ENCODE peak calls at places on chromosomes 16 and 17, in five cellular contexts. E is CD8-positive, alpha-beta memory T cell; Y is CD4-positive, alpha-beta memory T cell; X is IMR-90; N is H1. G is an unnamed sample.

GRCh38 chr17:26792486-26792885 is 501.4 kb upstream of the WSB1 start:
- DNase-seq in N (no peak), X (peak; percentile 55), E (no peak), Y (no peak), G (no peak)

GRCh38 chr17:10612957-10613744 is 44.0 kb downstream of the MYH3 start:
- DNase-seq in Y (no peak), N (no peak), E (no peak), X (peak; percentile 45), G (no peak)

GRCh38 chr17:77216435-77216980 is 75.7 kb downstream of the SEC14L1 start:
- DNase-seq in Y (no peak), N (no peak), X (no peak), E (no peak), G (no peak)

GRCh38 chr16:26316683-26317464 is 625.1 kb downstream of the HS3ST4 start:
- DNase-seq in X (no peak), Y (no peak), N (peak; percentile 79), E (no peak), G (no peak)

GRCh38 chr16:49649013-49649785 is 206.7 kb downstream of the ZNF423 start:
- DNase-seq in Y (no peak), X (no peak), E (no peak), N (no peak), G (no peak)

GRCh38 chr17:6753006-6753445 is 2.8 kb upstream of the XAF1 start:
- DNase-seq in E (peak; percentile 53), Y (peak; percentile 42), N (no peak), X (peak; percentile 77), G (peak; percentile 56)

GRCh38 chr16:85231959-85232358 is 119.7 kb upstream of the CIBAR2 start:
- DNase-seq in Y (no peak), N (no peak), E (no peak), X (no peak), G (no peak)

GRCh38 chr17:75047398-75048098 is 523 bp downstream of the KCTD2 start:
- DNase-seq in Y (no peak), N (no peak), E (no peak), X (no peak), G (no peak)

GRCh38 chr16:26627958-26628357 is 438.8 kb upstream of the C16orf82 start:
- DNase-seq in N (no peak), X (no peak), Y (no peak), E (no peak), G (no peak)

GRCh38 chr16:21638573-21638975 is 13.8 kb downstream of the IGSF6 start:
- DNase-seq in N (no peak), Y (peak; percentile 29), X (peak; percentile 66), E (peak; percentile 22), G (no peak)

GRCh38 chr17:50149425-50150353 is 788 bp downstream of the PPP1R9B start:
- DNase-seq in X (peak; percentile 48), N (no peak), E (peak; percentile 57), Y (peak; percentile 61), G (peak; percentile 60)

GRCh38 chr17:71792966-71793365 is 327.9 kb upstream of the SOX9 start:
- DNase-seq in E (no peak), N (no peak), Y (no peak), X (peak; percentile 81), G (no peak)

GRCh38 chr17:8188408-8188839 is 1.6 kb downstream of the BORCS6 start:
- DNase-seq in X (no peak), Y (no peak), N (no peak), E (no peak), G (no peak)

GRCh38 chr16:85461814-85462404 is 151.2 kb upstream of the GSE1 start:
- DNase-seq in X (peak; percentile 50), N (peak; percentile 76), Y (no peak), E (no peak), G (no peak)

GRCh38 chr17:962650-963049 is 16.9 kb downstream of the NXN start:
- DNase-seq in N (no peak), X (no peak), E (no peak), Y (no peak), G (no peak)

GRCh38 chr17:27497696-27498095 is 41.4 kb downstream of the KSR1 start:
- DNase-seq in E (no peak), Y (no peak), N (no peak), X (no peak), G (no peak)

GRCh38 chr17:17232303-17232621 is 4.7 kb downstream of the FLCN start:
- DNase-seq in Y (no peak), X (no peak), E (no peak), N (no peak), G (no peak)

GRCh38 chr17:17237026-17237799 is at the start of gene FLCN:
- DNase-seq in X (peak; percentile 85), Y (peak; percentile 92), E (peak; percentile 90), N (peak; percentile 90), G (peak; percentile 84)

GRCh38 chr17:17235212-17236174 is 1.5 kb downstream of the FLCN start:
- DNase-seq in E (no peak), N (no peak), X (peak; percentile 44), Y (no peak), G (no peak)

GRCh38 chr17:17239832-17240231 is 2.9 kb upstream of the FLCN start:
- DNase-seq in N (no peak), Y (no peak), X (no peak), E (no peak), G (no peak)

DNA sequence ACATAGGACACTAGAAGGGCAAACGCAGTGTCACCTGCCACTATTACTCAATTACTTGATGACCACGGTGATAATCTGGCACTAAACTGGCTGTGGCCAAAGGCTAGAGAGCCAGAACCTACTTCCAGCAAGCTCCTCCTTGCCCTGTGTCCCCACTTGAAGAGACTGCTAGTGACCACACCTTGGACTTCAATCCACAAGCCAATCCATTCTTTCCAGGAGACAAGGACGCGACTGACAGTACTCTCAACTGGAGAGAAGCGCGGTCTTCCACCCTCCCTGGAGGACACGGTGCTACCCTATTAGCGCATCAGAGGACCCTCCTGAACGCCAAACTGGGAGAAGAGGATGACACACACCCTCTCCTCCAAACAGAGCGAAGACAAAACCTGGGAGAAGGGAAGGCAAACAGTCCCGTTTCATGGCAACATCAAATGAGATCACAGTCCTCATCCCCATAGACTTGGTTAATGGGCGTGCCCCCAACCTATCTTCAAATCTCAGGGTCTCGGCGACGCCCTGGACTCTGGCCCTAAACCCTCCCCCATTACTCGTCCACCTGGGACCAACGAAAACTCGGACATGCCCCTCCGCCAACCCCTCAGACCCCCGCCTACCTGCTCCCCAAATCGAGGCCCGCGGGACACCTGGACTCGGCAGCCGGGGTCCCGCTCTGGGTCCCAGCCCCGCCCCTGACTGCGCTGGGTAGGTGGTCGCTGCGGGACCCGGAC is 508 bp downstream of the FLCN start:
- DNase-seq in E (peak; percentile 2), Y (no peak), N (no peak), X (peak; percentile 31), G (no peak)
- H3K4me1 ChIP-seq in E (peaks cover 14% of the 10 kb centered on the region), Y (peaks cover 25% of the 10 kb centered on the region), N (peaks cover 5% of the 10 kb centered on the region), X (peaks cover 4% of the 10 kb centered on the region), G (peaks cover 23% of the 10 kb centered on the region)

GRCh38 chr17:76136276-76137025 is 4.6 kb downstream of the FOXJ1 start:
- DNase-seq in Y (no peak), N (peak; percentile 78), X (no peak), E (no peak), G (no peak)
- H3K27me3 ChIP-seq in Y (peaks cover 4% of the 10 kb centered on the region), N (peaks cover 55% of the 10 kb centered on the region), X (peaks cover 85% of the 10 kb centered on the region), E (no peaks in the 10 kb centered on the region), G (no peaks in the 10 kb centered on the region)

DNA sequence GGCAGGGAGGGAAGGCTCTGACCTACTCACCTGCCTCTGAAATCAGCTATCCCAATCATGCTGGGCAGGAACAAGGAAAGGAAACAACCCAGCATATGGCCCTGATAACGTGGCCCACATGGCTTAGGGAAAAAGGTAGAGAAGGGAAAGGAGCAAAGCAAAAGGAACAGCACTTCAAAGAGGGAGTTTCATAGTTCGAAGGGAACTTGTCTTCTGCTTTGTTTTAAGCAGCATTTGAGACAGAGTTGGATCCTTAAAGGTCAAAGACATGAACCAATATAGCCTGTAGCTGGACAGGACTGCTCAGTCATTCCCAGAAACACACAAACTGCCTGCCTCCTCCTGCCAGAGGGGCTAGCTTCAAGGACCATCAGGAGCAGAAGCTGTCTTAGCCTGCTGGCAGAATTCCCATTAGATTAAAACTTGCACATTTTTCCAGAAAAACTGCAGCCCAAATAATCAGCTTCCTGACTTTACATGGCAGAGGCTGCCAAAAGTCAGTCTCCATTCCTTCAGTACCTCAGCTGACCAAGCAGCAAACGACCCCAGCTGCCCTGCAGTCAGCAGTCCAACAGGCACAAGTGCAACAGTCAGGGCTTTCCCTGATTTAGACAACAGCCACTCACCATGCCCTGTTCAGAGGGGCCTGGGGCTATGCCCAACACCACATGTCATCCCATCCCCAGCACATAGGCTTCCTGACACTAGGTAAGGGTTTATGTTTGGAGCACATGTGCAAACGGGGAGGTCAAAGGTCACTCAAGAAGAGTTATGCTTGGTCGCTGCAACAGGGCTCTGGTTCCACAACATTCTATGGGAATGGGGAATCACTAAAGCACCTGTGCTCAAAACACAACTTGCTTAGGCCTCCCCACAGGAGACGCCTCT is 32.5 kb downstream of the RANBP10 start:
- DNase-seq in N (no peak), Y (no peak), X (peak; percentile 23), E (no peak), G (no peak)
- H3K27ac ChIP-seq in N (peak overlapping the region; percentile 5), Y (no peak overlapping the region), X (no peak overlapping the region), E (no peak overlapping the region), G (no peak overlapping the region)

GRCh38 chr17:44217738-44218343 is 1.6 kb downstream of the UBTF start:
- DNase-seq in Y (no peak), X (no peak), E (no peak), N (no peak), G (no peak)
- H3K4me1 ChIP-seq in Y (peaks cover 62% of the 10 kb centered on the region), X (peaks cover 10% of the 10 kb centered on the region), E (peaks cover 62% of the 10 kb centered on the region), N (peaks cover 3% of the 10 kb centered on the region), G (peaks cover 62% of the 10 kb centered on the region)

DNA sequence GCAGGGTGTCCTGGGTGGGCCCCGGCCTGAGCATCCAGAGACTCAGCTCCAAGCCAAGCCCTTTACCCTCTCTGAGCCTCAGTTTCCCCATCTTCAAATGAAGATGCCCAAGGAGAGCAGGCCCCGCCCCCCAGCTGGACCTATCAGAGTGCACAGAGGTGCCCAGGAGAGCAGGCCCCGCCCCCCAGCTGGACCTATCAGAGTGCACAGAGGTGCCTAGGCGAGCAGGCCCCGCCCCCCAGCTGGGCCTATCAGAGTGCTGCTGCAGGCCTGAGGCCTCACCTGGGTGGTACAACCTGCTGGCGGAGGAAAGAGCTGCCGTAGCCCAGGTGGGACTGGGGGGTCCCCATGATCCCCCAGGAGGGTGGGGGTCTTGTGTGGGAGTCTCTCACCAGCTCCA is 3.4 kb upstream of the SSTR5 start:
- DNase-seq in X (no peak), E (no peak), Y (no peak), N (no peak), G (no peak)
- H3K27me3 ChIP-seq in X (peaks cover 66% of the 10 kb centered on the region), E (peaks cover 4% of the 10 kb centered on the region), Y (no peaks in the 10 kb centered on the region), N (peaks cover 16% of the 10 kb centered on the region), G (no peaks in the 10 kb centered on the region)

DNA sequence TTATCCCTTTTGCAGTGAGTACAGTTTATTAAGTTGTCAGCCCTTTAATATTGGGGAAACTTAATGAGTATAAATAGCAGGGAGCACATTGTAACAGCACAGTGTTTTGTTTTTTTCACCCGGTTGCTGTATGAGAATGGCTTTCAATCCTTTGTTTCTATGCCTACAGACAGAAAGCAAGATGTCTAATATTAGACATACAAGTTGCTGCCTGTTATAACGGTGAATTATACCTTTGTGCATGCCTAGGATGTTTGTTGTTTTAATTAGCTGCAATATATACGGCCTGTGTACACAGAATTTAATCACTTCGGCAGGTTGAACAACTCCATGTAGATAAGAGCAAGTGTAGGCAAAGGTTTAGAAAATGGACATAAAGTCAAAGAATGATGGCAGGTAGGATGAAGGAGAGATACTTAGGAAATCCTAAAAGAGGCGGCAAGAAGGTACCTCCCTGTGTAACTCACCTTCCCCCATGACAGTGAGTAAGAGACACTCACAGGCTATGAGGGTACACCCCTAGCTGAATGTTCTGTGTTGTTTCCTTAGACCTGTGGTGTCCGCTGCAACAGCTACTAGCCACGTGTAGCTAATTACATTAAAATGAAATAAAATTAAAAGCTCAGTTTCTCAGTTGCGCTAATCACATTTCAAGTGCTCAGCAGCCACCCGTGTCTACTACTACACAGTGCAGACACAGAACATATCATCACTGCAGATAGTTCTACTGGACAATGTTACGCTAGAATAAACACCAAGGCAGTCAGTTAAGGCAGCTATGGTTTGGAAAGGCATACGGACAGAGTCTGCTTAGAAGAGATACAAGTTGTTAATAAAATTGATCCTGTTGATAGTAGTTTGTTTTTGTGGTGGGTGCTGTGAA is 10.9 kb downstream of the SLC7A6OS start:
- DNase-seq in Y (no peak), X (no peak), N (no peak), E (no peak), G (no peak)
- H3K27ac ChIP-seq in Y (no peak overlapping the region), X (no peak overlapping the region), N (no peak overlapping the region), E (no peak overlapping the region), G (no peak overlapping the region)

G was measured in CD8-positive, alpha-beta T cell.